ENCODE peak calls at places on chromosomes 1 and 21, in nine cellular contexts. One of them, this sample, is unnamed. For H3K9me3 and H3K27me3, the result is how much of the 10 kb centered on the place peaks cover.

GRCh38 chr1:230867903-230868735 is at the start of gene C1orf198:
- DNase-seq in colonic mucosa: peak
- DNase-seq in esophagus squamous epithelium: no peak
- DNase-seq in tibial nerve: peak
- DNase-seq in ascending aorta: no peak
- DNase-seq in IMR-90: no peak
- DNase-seq in GM23248: peak
- DNase-seq in fibroblast of lung: no peak
- DNase-seq in sigmoid colon: peak
- DNase-seq in this sample: peak

GRCh38 chr1:147111381-147112130 is 60.7 kb downstream of the PRKAB2 start:
- DNase-seq in colonic mucosa: no peak
- DNase-seq in esophagus squamous epithelium: no peak
- DNase-seq in tibial nerve: no peak
- DNase-seq in ascending aorta: no peak
- DNase-seq in IMR-90: no peak
- DNase-seq in GM23248: no peak
- DNase-seq in fibroblast of lung: no peak
- DNase-seq in sigmoid colon: no peak
- DNase-seq in this sample: no peak

GRCh38 chr21:39788383-39788782 is 43.4 kb downstream of the IGSF5 start:
- DNase-seq in colonic mucosa: peak
- DNase-seq in esophagus squamous epithelium: no peak
- DNase-seq in tibial nerve: peak
- DNase-seq in ascending aorta: no peak
- DNase-seq in IMR-90: peak
- DNase-seq in GM23248: peak
- DNase-seq in fibroblast of lung: peak
- DNase-seq in sigmoid colon: peak
- DNase-seq in this sample: peak

GRCh38 chr21:46564391-46564790 is 40.5 kb downstream of the S100B start:
- DNase-seq in colonic mucosa: no peak
- DNase-seq in esophagus squamous epithelium: no peak
- DNase-seq in tibial nerve: no peak
- DNase-seq in ascending aorta: no peak
- DNase-seq in IMR-90: no peak
- DNase-seq in GM23248: peak
- DNase-seq in fibroblast of lung: no peak
- DNase-seq in sigmoid colon: no peak
- DNase-seq in this sample: no peak

GRCh38 chr21:17371470-17371869 is 141.4 kb upstream of the CXADR start:
- DNase-seq in colonic mucosa: no peak
- DNase-seq in esophagus squamous epithelium: no peak
- DNase-seq in tibial nerve: no peak
- DNase-seq in ascending aorta: no peak
- DNase-seq in IMR-90: peak
- DNase-seq in GM23248: peak
- DNase-seq in fibroblast of lung: peak
- DNase-seq in sigmoid colon: no peak
- DNase-seq in this sample: no peak

GRCh38 chr1:66623812-66624211 is 89.9 kb downstream of the SGIP1 start:
- DNase-seq in colonic mucosa: no peak
- DNase-seq in esophagus squamous epithelium: no peak
- DNase-seq in tibial nerve: no peak
- DNase-seq in ascending aorta: no peak
- DNase-seq in IMR-90: peak
- DNase-seq in GM23248: peak
- DNase-seq in fibroblast of lung: peak
- DNase-seq in sigmoid colon: no peak
- DNase-seq in this sample: no peak

GRCh38 chr1:38328278-38329035 is 281.9 kb upstream of the POU3F1 start:
- DNase-seq in colonic mucosa: no peak
- DNase-seq in esophagus squamous epithelium: no peak
- DNase-seq in tibial nerve: no peak
- DNase-seq in ascending aorta: no peak
- DNase-seq in IMR-90: no peak
- DNase-seq in GM23248: no peak
- DNase-seq in fibroblast of lung: peak
- DNase-seq in sigmoid colon: no peak
- DNase-seq in this sample: no peak

GRCh38 chr1:194252189-194252588 is 1065.8 kb upstream of the B3GALT2 start:
- DNase-seq in colonic mucosa: no peak
- DNase-seq in esophagus squamous epithelium: no peak
- DNase-seq in tibial nerve: no peak
- DNase-seq in ascending aorta: no peak
- DNase-seq in IMR-90: peak
- DNase-seq in GM23248: no peak
- DNase-seq in fibroblast of lung: peak
- DNase-seq in sigmoid colon: no peak
- DNase-seq in this sample: no peak

GRCh38 chr21:38817371-38818335 is 11.9 kb downstream of the ETS2 start:
- DNase-seq in colonic mucosa: no peak
- DNase-seq in esophagus squamous epithelium: no peak
- DNase-seq in tibial nerve: no peak
- DNase-seq in ascending aorta: no peak
- DNase-seq in IMR-90: peak
- DNase-seq in GM23248: peak
- DNase-seq in fibroblast of lung: peak
- DNase-seq in sigmoid colon: no peak
- DNase-seq in this sample: no peak

GRCh38 chr1:1619917-1620361 is 4.6 kb downstream of the MIB2 start:
- DNase-seq in colonic mucosa: no peak
- DNase-seq in esophagus squamous epithelium: no peak
- DNase-seq in tibial nerve: no peak
- DNase-seq in ascending aorta: no peak
- DNase-seq in IMR-90: no peak
- DNase-seq in GM23248: peak
- DNase-seq in fibroblast of lung: no peak
- DNase-seq in sigmoid colon: no peak
- DNase-seq in this sample: no peak

GRCh38 chr1:62286778-62287224 is 32.4 kb downstream of the KANK4 start:
- DNase-seq in colonic mucosa: peak
- DNase-seq in esophagus squamous epithelium: no peak
- DNase-seq in tibial nerve: no peak
- DNase-seq in ascending aorta: no peak
- DNase-seq in IMR-90: no peak
- DNase-seq in GM23248: peak
- DNase-seq in fibroblast of lung: peak
- DNase-seq in sigmoid colon: no peak
- DNase-seq in this sample: no peak

GRCh38 chr21:28186604-28187003 is 806.1 kb downstream of the LTN1 start:
- DNase-seq in colonic mucosa: no peak
- DNase-seq in esophagus squamous epithelium: no peak
- DNase-seq in tibial nerve: no peak
- DNase-seq in ascending aorta: no peak
- DNase-seq in IMR-90: no peak
- DNase-seq in GM23248: no peak
- DNase-seq in fibroblast of lung: no peak
- DNase-seq in sigmoid colon: no peak
- DNase-seq in this sample: no peak

GRCh38 chr1:248810727-248811513 is 14.8 kb downstream of the SH3BP5L start:
- DNase-seq in colonic mucosa: no peak
- DNase-seq in esophagus squamous epithelium: no peak
- DNase-seq in tibial nerve: peak
- DNase-seq in ascending aorta: no peak
- DNase-seq in IMR-90: no peak
- DNase-seq in GM23248: peak
- DNase-seq in fibroblast of lung: no peak
- DNase-seq in sigmoid colon: no peak
- DNase-seq in this sample: peak

GRCh38 chr1:84698718-84699117 is 8.5 kb upstream of the SSX2IP start:
- DNase-seq in colonic mucosa: no peak
- DNase-seq in esophagus squamous epithelium: no peak
- DNase-seq in tibial nerve: no peak
- DNase-seq in ascending aorta: no peak
- DNase-seq in IMR-90: peak
- DNase-seq in GM23248: peak
- DNase-seq in fibroblast of lung: peak
- DNase-seq in sigmoid colon: no peak
- DNase-seq in this sample: no peak
- H3K4me3 ChIP-seq in colonic mucosa: no peak
- H3K4me3 ChIP-seq in esophagus squamous epithelium: no peak
- H3K4me3 ChIP-seq in tibial nerve: no peak
- H3K4me3 ChIP-seq in ascending aorta: peak
- H3K4me3 ChIP-seq in IMR-90: no peak
- H3K4me3 ChIP-seq in GM23248: peak
- H3K4me3 ChIP-seq in fibroblast of lung: no peak
- H3K4me3 ChIP-seq in sigmoid colon: no peak
- H3K4me3 ChIP-seq in this sample: no peak

GRCh38 chr1:152309955-152310354 is 15.1 kb downstream of the FLG start:
- DNase-seq in colonic mucosa: no peak
- DNase-seq in esophagus squamous epithelium: no peak
- DNase-seq in tibial nerve: no peak
- DNase-seq in ascending aorta: no peak
- DNase-seq in IMR-90: no peak
- DNase-seq in GM23248: no peak
- DNase-seq in fibroblast of lung: no peak
- DNase-seq in sigmoid colon: peak
- DNase-seq in this sample: no peak
- H3K9me3 ChIP-seq in colonic mucosa: under half
- H3K9me3 ChIP-seq in esophagus squamous epithelium: under half
- H3K9me3 ChIP-seq in tibial nerve: under half
- H3K9me3 ChIP-seq in ascending aorta: under half
- H3K9me3 ChIP-seq in IMR-90: under half
- H3K9me3 ChIP-seq in GM23248: under half
- H3K9me3 ChIP-seq in fibroblast of lung: under half
- H3K9me3 ChIP-seq in sigmoid colon: under half
- H3K9me3 ChIP-seq in this sample: under half

GRCh38 chr1:24875976-24876609 is 54.0 kb downstream of the RUNX3 start:
- DNase-seq in colonic mucosa: no peak
- DNase-seq in esophagus squamous epithelium: no peak
- DNase-seq in tibial nerve: no peak
- DNase-seq in ascending aorta: no peak
- DNase-seq in IMR-90: no peak
- DNase-seq in GM23248: no peak
- DNase-seq in fibroblast of lung: no peak
- DNase-seq in sigmoid colon: no peak
- DNase-seq in this sample: no peak
- H3K27me3 ChIP-seq in colonic mucosa: under half
- H3K27me3 ChIP-seq in esophagus squamous epithelium: half or more
- H3K27me3 ChIP-seq in tibial nerve: under half
- H3K27me3 ChIP-seq in ascending aorta: under half
- H3K27me3 ChIP-seq in IMR-90: under half
- H3K27me3 ChIP-seq in GM23248: under half
- H3K27me3 ChIP-seq in fibroblast of lung: under half
- H3K27me3 ChIP-seq in sigmoid colon: under half
- H3K27me3 ChIP-seq in this sample: under half

DNA sequence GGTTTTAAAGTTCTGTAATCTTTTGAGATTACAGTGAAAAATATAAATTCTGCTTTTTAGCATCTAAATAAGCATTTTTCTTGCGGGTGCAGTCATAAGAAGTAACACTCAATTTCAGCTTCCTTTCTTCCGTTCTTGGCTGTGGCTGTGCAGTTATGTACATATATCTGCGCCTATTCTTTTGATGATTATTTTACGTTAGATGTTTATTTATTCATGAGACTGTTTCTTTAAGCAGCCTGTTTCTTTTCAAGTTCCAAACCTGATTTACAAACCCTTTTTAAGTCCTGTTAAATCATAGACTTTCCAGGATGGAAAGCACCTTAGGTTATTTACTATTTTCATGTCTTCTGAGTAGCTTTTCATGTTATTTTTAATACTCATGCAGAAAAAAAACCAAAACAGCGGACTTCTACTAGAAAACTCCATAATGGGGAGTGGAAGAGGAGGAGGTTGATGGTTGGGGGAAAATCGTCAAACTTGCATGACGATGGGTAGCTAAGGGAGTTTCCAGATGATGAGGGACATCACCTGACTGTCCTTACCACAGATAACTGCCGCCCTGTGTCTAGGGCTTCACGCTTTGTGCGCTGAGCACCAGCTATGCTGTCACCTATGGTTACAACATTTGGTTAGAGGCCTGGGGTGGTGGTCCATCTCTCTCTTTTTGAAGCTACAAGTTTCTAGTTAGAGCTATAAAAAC is 2.6 kb downstream of the PRDM2 start:
- DNase-seq in colonic mucosa: no peak
- DNase-seq in esophagus squamous epithelium: no peak
- DNase-seq in tibial nerve: no peak
- DNase-seq in ascending aorta: no peak
- DNase-seq in IMR-90: no peak
- DNase-seq in GM23248: no peak
- DNase-seq in fibroblast of lung: no peak
- DNase-seq in sigmoid colon: no peak
- DNase-seq in this sample: no peak
- H3K4me3 ChIP-seq in colonic mucosa: no peak
- H3K4me3 ChIP-seq in esophagus squamous epithelium: no peak
- H3K4me3 ChIP-seq in tibial nerve: no peak
- H3K4me3 ChIP-seq in ascending aorta: no peak
- H3K4me3 ChIP-seq in IMR-90: no peak
- H3K4me3 ChIP-seq in GM23248: no peak
- H3K4me3 ChIP-seq in fibroblast of lung: no peak
- H3K4me3 ChIP-seq in sigmoid colon: no peak
- H3K4me3 ChIP-seq in this sample: no peak

DNA sequence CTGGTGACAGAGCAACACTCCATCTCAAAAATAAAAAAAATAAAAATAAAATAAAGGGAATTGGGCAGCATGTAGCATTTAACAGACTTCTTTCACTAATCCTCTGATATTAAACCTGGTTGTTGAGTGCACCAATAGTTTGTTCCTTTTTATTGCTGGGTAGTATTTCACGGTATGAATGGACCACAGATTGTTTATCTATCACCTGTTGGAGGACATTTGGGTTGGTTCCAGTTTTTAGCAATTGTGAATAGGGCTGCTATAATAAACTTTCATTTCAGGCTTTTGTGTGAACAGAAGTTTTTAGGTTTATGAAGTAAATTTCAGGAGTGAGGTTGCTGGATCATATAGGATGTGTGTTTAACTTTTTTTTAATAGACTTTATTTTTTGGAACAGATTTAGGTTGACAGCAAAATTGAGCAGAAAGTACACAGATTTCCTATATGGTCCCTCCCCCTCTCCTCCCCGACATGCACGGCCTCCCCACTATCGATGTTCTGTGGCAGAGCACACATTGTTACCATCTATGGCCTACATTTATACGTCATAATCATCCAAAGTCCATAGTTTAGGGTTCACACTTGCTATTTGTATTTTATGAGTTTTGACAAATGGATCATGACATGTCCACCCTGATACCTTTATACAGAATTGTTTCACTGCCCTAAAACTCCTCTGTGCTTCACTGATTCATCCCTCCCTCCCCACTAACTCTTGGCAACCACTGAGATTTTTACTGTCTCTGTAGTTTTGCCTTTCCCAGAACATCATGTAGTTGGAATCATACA is 66.1 kb upstream of the TMPRSS2 start:
- DNase-seq in colonic mucosa: peak
- DNase-seq in esophagus squamous epithelium: no peak
- DNase-seq in tibial nerve: no peak
- DNase-seq in ascending aorta: no peak
- DNase-seq in IMR-90: no peak
- DNase-seq in GM23248: no peak
- DNase-seq in fibroblast of lung: no peak
- DNase-seq in sigmoid colon: no peak
- DNase-seq in this sample: no peak
- H3K9me3 ChIP-seq in colonic mucosa: under half
- H3K9me3 ChIP-seq in esophagus squamous epithelium: under half
- H3K9me3 ChIP-seq in tibial nerve: under half
- H3K9me3 ChIP-seq in ascending aorta: under half
- H3K9me3 ChIP-seq in IMR-90: under half
- H3K9me3 ChIP-seq in GM23248: under half
- H3K9me3 ChIP-seq in fibroblast of lung: under half
- H3K9me3 ChIP-seq in sigmoid colon: under half
- H3K9me3 ChIP-seq in this sample: under half